ENCODE peak calls at places on chromosomes 3 and 15, in seven cellular contexts. B is stomach; N is mesenchymal stem cell; J is MCF 10A; D is activated T-cell treated with anti-CD3 and anti-CD28 coated beads, Interleukin-2, amount 50 U/mL, for 24 hours; A is HS-27A; F is heart left ventricle. V is an unnamed sample.

GRCh38 chr15:47332481-47332880 is 384.8 kb upstream of the SEMA6D start:
- DNase-seq in D (no peak), N (peak), A (no peak), J (no peak), F (no peak), B (no peak), V (no peak)

GRCh38 chr3:120440001-120440703 is 10.6 kb downstream of the FSTL1 start:
- DNase-seq in J (no peak), D (no peak), A (no peak), F (no peak), B (no peak), N (peak), V (no peak)

GRCh38 chr3:38153986-38154608 is 11.2 kb upstream of the OXSR1 start:
- DNase-seq in A (no peak), J (peak), B (no peak), F (no peak), D (no peak), N (peak), V (no peak)

GRCh38 chr3:143536817-143537535 is 311.3 kb downstream of the SLC9A9 start:
- DNase-seq in A (no peak), D (no peak), B (no peak), J (peak), N (no peak), F (peak), V (no peak)

GRCh38 chr15:89362203-89363101 is 27.8 kb upstream of the POLG start:
- DNase-seq in B (no peak), F (no peak), A (no peak), J (no peak), N (no peak), D (no peak), V (no peak)

GRCh38 chr15:89874926-89875564 is 18.7 kb downstream of the AP3S2 start:
- DNase-seq in B (peak), N (peak), D (peak), A (peak), F (peak), J (peak), V (peak)

GRCh38 chr15:81264072-81264857 is 59.7 kb downstream of the STARD5 start:
- DNase-seq in N (no peak), F (no peak), D (no peak), J (no peak), B (no peak), A (no peak), V (no peak)

GRCh38 chr3:12962292-12962691 is 110.9 kb downstream of the IQSEC1 start:
- DNase-seq in B (no peak), J (no peak), F (no peak), A (no peak), D (no peak), N (no peak), V (no peak)

GRCh38 chr15:73681856-73682596 is 2.2 kb upstream of the CD276 start:
- DNase-seq in N (peak), F (no peak), B (no peak), D (no peak), A (no peak), J (no peak), V (no peak)

GRCh38 chr3:20073683-20074082 is 33.4 kb downstream of the KAT2B start:
- DNase-seq in N (peak), B (no peak), A (no peak), F (no peak), D (no peak), J (peak), V (no peak)

GRCh38 chr15:32956006-32956405 is 238.2 kb downstream of the GREM1 start:
- DNase-seq in N (peak), B (no peak), A (peak), D (no peak), F (no peak), J (peak), V (no peak)

GRCh38 chr15:62883938-62884479 is 158.5 kb upstream of the TPM1 start:
- DNase-seq in N (no peak), B (no peak), A (no peak), J (no peak), F (no peak), D (no peak), V (no peak)

GRCh38 chr15:45146405-45146804 is 16.6 kb downstream of the DUOX1 start:
- DNase-seq in F (no peak), J (no peak), A (no peak), N (no peak), B (no peak), D (no peak), V (no peak)

GRCh38 chr15:101067660-101068522 is 148.7 kb downstream of the LRRK1 start:
- DNase-seq in D (no peak), N (peak), B (no peak), J (no peak), A (no peak), F (no peak), V (no peak)

GRCh38 chr3:9347086-9347485 is 15.8 kb upstream of the THUMPD3 start:
- DNase-seq in F (no peak), A (no peak), B (no peak), J (no peak), N (no peak), D (no peak), V (no peak)

GRCh38 chr3:169591983-169592644 is 71.4 kb downstream of the MECOM start:
- DNase-seq in D (no peak), F (peak), N (no peak), J (no peak), B (no peak), A (no peak), V (no peak)

GRCh38 chr3:186922224-186922623 is 8.1 kb upstream of the ST6GAL1 start:
- DNase-seq in B (no peak), J (no peak), D (no peak), A (no peak), F (no peak), N (no peak), V (no peak)

GRCh38 chr15:50149090-50149489 is 30.1 kb upstream of the ATP8B4 start:
- DNase-seq in J (no peak), A (no peak), N (no peak), D (no peak), B (no peak), F (no peak), V (no peak)

GRCh38 chr3:15634671-15635661 is 33.4 kb downstream of the BTD start:
- DNase-seq in J (no peak), B (no peak), F (no peak), A (no peak), N (peak), D (no peak), V (no peak)

GRCh38 chr15:96237002-96237401 is 93.5 kb upstream of the NR2F2 start:
- DNase-seq in F (no peak), J (peak), B (no peak), N (no peak), D (no peak), A (no peak), V (no peak)

GRCh38 chr3:134073583-134073945 is 43.8 kb upstream of the SLCO2A1 start:
- DNase-seq in B (no peak), A (no peak), F (no peak), N (no peak), J (no peak), D (no peak), V (no peak)

GRCh38 chr3:100709840-100710235 is 544 bp downstream of the TFG start:
- DNase-seq in J (peak), D (peak), F (peak), N (peak), B (no peak), A (peak), V (peak)

GRCh38 chr15:32774022-32774421 is 56.2 kb downstream of the GREM1 start:
- DNase-seq in J (peak), N (peak), D (no peak), A (peak), B (no peak), F (no peak), V (no peak)

GRCh38 chr15:34119291-34119690 is 17.4 kb downstream of the PGBD4 start:
- DNase-seq in N (peak), D (no peak), B (no peak), F (no peak), J (peak), A (no peak), V (no peak)

GRCh38 chr3:42750834-42751233 is 22.2 kb downstream of the CCDC13 start:
- DNase-seq in J (no peak), B (peak), N (no peak), D (peak), F (no peak), A (no peak), V (no peak)

V was measured in naive thymus-derived CD4-positive, alpha-beta T cell.